ENCODE peak calls at places on chromosomes 3 and 15, in six cellular contexts. C is uterus, V is adrenal gland, G is transverse colon, B is Peyer's patch, S is ascending aorta. F is an unnamed sample. For H3K4me1, the result is how much of the 10 kb centered on the place peaks cover.

GRCh38 chr15:73956276-73957086 is 30.2 kb downstream of the LOXL1 start:
- DNase-seq in V (no peak), G (no peak), B (no peak), S (peak), C (no peak), F (no peak)

GRCh38 chr15:32794973-32795372 is 77.2 kb downstream of the GREM1 start:
- DNase-seq in B (no peak), S (no peak), V (no peak), G (no peak), C (no peak), F (no peak)

GRCh38 chr15:66936864-66937245 is 128.5 kb upstream of the SMAD3 start:
- DNase-seq in G (no peak), C (no peak), B (no peak), S (no peak), V (peak), F (no peak)

GRCh38 chr3:51385621-51386091 is 565 bp downstream of the MANF start:
- DNase-seq in G (no peak), C (no peak), B (no peak), S (peak), V (no peak), F (no peak)

GRCh38 chr15:71747128-71748083 is 62.9 kb upstream of the NR2E3 start:
- DNase-seq in C (no peak), S (no peak), G (no peak), V (peak), B (peak), F (no peak)

GRCh38 chr3:21795863-21796392 is 44.9 kb upstream of the ZNF385D start:
- DNase-seq in V (no peak), S (no peak), G (no peak), B (no peak), C (no peak), F (no peak)

GRCh38 chr15:26442680-26443079 is 330.2 kb downstream of the GABRB3 start:
- DNase-seq in C (no peak), G (no peak), V (no peak), S (no peak), B (no peak), F (no peak)

GRCh38 chr3:124837730-124838186 is 49.4 kb downstream of the ITGB5 start:
- DNase-seq in C (peak), S (peak), G (peak), V (peak), B (peak), F (no peak)

GRCh38 chr3:107910713-107911259 is 180.0 kb downstream of the CD47 start:
- DNase-seq in B (no peak), C (no peak), G (no peak), S (no peak), V (no peak), F (no peak)

GRCh38 chr3:15667484-15667883 is 65.9 kb downstream of the BTD start:
- DNase-seq in S (no peak), G (no peak), B (peak), V (no peak), C (no peak), F (no peak)

GRCh38 chr3:123719785-123720531 is 135.1 kb upstream of the HACD2 start:
- DNase-seq in B (no peak), V (no peak), G (peak), S (peak), C (peak), F (no peak)

GRCh38 chr3:100972293-100972692 is 20.9 kb downstream of the ABI3BP start:
- DNase-seq in B (no peak), S (no peak), C (no peak), G (no peak), V (no peak), F (no peak)

GRCh38 chr15:58212909-58213526 is 74.8 kb downstream of the AQP9 start:
- DNase-seq in B (no peak), S (no peak), V (peak), G (no peak), C (no peak), F (no peak)

GRCh38 chr15:74531144-74531811 is 9.7 kb upstream of the ARID3B start:
- DNase-seq in B (no peak), S (no peak), C (no peak), G (no peak), V (no peak), F (peak)

GRCh38 chr3:182621435-182622240 is 171.7 kb upstream of the ATP11B start:
- DNase-seq in G (no peak), V (no peak), S (no peak), C (no peak), B (no peak), F (no peak)

GRCh38 chr3:27224197-27224596 is 145.0 kb downstream of the NEK10 start:
- DNase-seq in S (no peak), V (no peak), G (no peak), B (no peak), C (no peak), F (no peak)

GRCh38 chr3:71503525-71504249 is 79.8 kb downstream of the FOXP1 start:
- DNase-seq in V (no peak), C (no peak), S (no peak), G (no peak), B (no peak), F (no peak)

GRCh38 chr3:156379327-156379726 is 175.6 kb downstream of the SSR3 start:
- DNase-seq in B (no peak), C (no peak), V (no peak), S (no peak), G (no peak), F (no peak)

GRCh38 chr3:57597973-57598351 is 818 bp upstream of the ARF4 start:
- DNase-seq in S (no peak), V (no peak), B (peak), C (no peak), G (peak), F (no peak)

GRCh38 chr3:147152476-147152875 is 253.9 kb downstream of the ZIC4 start:
- DNase-seq in V (no peak), G (no peak), S (no peak), B (no peak), C (no peak), F (no peak)

GRCh38 chr3:147159141-147159540 is 247.2 kb downstream of the ZIC4 start:
- DNase-seq in S (no peak), G (no peak), C (no peak), B (no peak), V (no peak), F (no peak)

GRCh38 chr3:147157629-147158028 is 248.7 kb downstream of the ZIC4 start:
- DNase-seq in B (no peak), C (no peak), G (no peak), V (no peak), S (no peak), F (no peak)

DNA sequence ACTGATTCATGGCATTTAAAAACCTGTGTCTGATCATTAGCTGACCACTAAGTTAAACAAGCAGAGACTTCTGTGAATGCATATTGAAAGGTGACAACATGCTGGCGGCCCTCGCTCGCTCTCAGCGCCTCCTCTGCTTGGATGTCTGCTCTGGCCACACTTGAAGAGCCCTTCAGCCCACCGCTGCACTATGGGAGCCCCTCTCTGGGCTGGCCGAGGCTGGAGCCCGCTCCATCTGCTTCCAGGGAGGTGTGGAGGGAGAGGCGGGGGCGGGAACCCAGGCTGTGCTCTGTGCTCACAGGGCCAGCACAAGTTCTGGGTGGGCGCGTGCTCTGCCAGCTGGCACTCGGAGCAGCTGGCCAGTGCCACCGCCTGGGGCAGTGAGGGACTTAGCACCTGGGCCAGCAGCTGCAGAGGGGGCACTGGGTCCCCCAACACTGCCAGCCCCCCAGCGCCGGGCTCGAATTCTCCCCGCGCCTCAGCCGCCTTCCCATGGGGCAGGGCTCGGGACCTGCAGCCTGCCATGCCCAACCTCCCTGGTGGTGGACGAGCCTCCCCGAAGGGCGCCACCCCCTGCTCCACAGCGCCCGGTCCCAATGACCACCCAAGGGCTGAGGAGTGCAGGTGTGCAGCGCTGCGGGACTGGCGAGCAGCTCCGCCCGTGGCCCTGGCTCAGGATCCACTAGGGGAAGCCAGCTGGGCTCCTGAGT is 252.4 kb downstream of the ZIC4 start:
- DNase-seq in B (no peak), C (no peak), V (no peak), S (no peak), G (no peak), F (no peak)
- H3K4me3 ChIP-seq in B (no peak), C (no peak), V (no peak), S (no peak), G (no peak), F (no peak)

DNA sequence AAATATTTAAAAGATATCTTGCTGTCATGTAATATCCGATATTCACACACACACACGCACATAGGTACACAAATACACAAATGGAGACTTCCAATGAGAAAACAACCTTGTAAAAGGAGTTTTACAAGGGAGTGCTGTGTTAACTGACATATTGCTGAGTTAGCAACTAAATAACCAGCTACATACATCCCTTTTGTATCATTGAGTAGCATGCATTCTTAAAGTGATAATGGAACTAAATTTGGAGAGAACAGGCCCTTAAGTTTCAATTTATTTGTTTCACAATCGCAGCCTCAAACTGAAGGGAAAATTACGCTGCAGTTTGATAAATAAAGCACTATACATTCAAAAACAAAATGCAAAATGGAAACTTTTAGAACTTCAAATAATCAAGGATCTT is 1046.0 kb upstream of the NR2F2 start:
- DNase-seq in V (no peak), S (no peak), G (no peak), B (no peak), C (no peak), F (no peak)
- H3K4me1 ChIP-seq in V (under half), S (under half), G (under half), B (under half), C (under half), F (under half)

GRCh38 chr3:49466047-49466446 is 4.0 kb upstream of the DAG1 start:
- DNase-seq in G (no peak), B (no peak), C (no peak), S (no peak), V (no peak), F (no peak)
- H3K27ac ChIP-seq in G (peak), B (peak), C (no peak), S (peak), V (peak), F (no peak)

DNA sequence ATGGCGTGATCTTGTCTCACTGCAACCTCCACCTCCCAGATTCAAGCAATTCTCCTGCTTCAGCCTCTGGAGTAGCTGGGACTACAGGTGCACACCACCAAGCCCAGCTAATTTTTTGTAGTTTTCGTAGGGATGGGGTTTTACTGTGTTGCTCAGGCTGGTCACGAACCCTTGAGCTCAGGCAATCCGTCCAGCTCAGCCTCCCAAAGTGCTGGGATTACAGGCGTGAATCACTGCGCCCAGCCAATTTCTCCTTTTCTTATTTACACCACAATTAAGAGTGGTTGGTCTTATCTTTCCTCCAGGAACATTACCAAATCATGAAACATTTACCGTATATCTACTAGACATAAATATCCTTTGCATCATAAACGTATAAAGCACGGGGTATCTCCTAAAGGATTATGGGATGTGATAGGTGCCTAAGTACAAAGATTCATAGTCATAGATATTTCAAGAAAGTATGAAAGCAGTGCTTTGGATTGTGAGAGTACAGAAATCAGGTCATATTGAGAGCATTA is 194.5 kb downstream of the RBMS3 start:
- DNase-seq in G (no peak), S (no peak), B (no peak), C (no peak), V (no peak), F (no peak)
- H3K4me3 ChIP-seq in G (no peak), S (no peak), B (no peak), C (no peak), V (no peak), F (no peak)

GRCh38 chr15:59532770-59533379 is 78.7 kb upstream of the GCNT3 start:
- DNase-seq in G (peak), S (no peak), B (peak), C (no peak), V (peak), F (no peak)

GRCh38 chr15:59537384-59537783 is 74.2 kb upstream of the GCNT3 start:
- DNase-seq in G (no peak), B (no peak), C (no peak), V (no peak), S (no peak), F (no peak)

GRCh38 chr15:59538494-59538893 is 73.1 kb upstream of the GCNT3 start:
- DNase-seq in G (no peak), S (no peak), C (no peak), B (no peak), V (no peak), F (no peak)

GRCh38 chr15:59539799-59540198 is 71.8 kb upstream of the GCNT3 start:
- DNase-seq in G (no peak), B (peak), C (no peak), V (no peak), S (no peak), F (no peak)

DNA sequence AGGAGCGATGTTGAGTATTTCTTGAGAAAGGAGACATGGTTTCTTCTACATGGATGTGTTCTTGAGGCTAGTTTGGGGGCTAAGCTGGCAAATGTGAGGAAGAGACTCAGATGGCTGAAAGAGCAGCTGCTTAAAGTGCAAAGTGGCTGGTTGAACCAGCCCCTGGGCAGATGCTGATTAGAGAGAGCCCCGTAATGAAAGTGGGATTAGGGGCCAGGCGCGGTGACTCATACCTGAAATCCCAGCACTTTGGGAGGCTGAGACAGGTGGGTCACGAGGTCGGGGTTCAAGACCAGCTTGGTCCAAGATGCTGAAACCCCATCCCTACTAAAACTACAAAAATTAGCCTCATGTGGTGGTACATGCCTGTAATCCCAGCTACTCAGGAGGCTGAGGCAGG is 75.0 kb upstream of the GCNT3 start:
- DNase-seq in C (no peak), B (no peak), S (no peak), G (no peak), V (no peak), F (no peak)
- H3K4me1 ChIP-seq in C (under half), B (under half), S (under half), G (under half), V (under half), F (under half)

GRCh38 chr15:31361764-31362120 is 35.1 kb downstream of the KLF13 start:
- DNase-seq in S (no peak), G (no peak), V (no peak), B (no peak), C (no peak), F (no peak)
- H3K27ac ChIP-seq in S (peak), G (peak), V (peak), B (peak), C (peak), F (no peak)

DNA sequence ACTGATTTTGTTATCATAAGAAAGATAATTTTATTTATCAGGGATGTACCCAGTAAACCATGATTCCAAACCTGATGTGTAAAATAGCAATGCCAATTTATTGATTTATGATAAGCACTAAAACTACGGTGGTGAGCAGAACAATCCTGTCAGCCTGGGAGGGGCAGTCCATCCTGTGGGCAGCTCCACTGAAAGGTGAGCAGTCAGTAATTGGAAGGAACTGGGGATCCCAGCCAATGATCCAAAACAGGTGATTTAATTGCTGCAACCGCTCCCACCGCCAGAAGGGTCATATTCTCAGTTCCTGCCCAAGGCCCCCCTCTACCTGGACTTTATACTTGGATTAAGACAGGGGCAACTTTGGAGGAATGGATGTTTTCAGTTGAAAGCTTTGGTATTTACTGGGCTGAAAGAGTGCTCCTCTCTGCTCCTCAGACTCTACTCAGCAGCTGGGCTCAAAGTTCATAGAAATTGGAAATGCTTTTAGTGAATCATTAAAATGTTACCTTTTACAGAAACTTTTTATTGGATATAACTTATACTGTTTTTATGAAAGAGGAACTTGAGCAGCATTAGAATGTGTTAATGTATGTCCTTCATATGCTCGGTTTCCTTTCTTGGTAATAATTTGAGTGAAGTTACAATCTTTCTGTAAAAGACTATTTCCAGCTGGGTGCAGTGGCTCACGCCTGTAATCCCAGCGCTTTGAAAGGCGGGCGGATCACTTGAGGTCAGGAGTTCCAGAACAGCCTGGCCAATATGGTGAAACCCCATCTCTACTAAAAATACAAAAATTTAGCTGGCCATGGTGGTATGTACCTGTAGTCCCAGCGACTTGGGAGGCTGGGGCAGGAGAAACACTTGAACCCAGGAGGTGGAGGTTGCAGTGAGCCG is 198.6 kb upstream of the IL12A start:
- DNase-seq in C (no peak), G (peak), S (no peak), V (no peak), B (peak), F (no peak)
- H3K4me3 ChIP-seq in C (no peak), G (no peak), S (no peak), V (no peak), B (no peak), F (no peak)

GRCh38 chr15:98408231-98408630 is 240.1 kb upstream of the IGF1R start:
- DNase-seq in G (no peak), V (no peak), C (no peak), B (no peak), S (no peak), F (no peak)
- H3K4me1 ChIP-seq in G (under half), V (under half), C (under half), B (under half), S (under half), F (under half)

GRCh38 chr15:60373327-60373726 is 24.5 kb downstream of the ANXA2 start:
- DNase-seq in G (no peak), B (no peak), C (no peak), S (no peak), V (no peak), F (no peak)
- H3K27ac ChIP-seq in G (peak), B (no peak), C (peak), S (peak), V (peak), F (no peak)

GRCh38 chr15:76058714-76059319 is 968 bp upstream of the TMEM266 start:
- DNase-seq in G (no peak), C (no peak), S (no peak), V (peak), B (no peak), F (no peak)

GRCh38 chr15:76057332-76058000 is 2.3 kb upstream of the TMEM266 start:
- DNase-seq in C (no peak), B (peak), V (peak), S (no peak), G (peak), F (no peak)

GRCh38 chr15:76059320-76060097 is at the start of gene TMEM266:
- DNase-seq in S (peak), G (peak), B (peak), V (peak), C (peak), F (no peak)

GRCh38 chr15:76060098-76060989 is 559 bp downstream of the TMEM266 start:
- DNase-seq in G (no peak), C (no peak), V (no peak), B (no peak), S (no peak), F (no peak)

DNA sequence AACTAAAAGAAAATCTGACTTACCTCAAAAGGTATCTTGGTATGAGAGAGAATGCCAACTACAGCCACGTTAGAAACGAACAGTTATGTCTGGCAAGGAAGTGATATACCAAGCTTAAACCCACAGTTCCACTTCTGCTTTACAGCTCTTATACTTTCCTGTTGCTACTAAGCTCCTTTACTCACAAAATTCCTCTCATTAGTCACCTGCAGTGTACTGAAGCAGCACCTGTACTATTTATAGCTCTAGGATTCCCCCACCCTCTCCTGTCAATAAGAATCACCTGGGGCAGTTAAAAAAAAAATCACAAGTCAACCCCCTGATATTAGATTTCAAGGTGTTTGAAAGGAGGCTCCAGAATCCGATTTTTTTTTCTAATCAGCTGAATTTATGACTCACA is 2.9 kb upstream of the TMEM266 start:
- DNase-seq in S (no peak), V (no peak), B (no peak), C (no peak), G (no peak), F (no peak)
- H3K4me3 ChIP-seq in S (no peak), V (peak), B (no peak), C (no peak), G (no peak), F (no peak)

F was measured in iPS DF 6.9.